ENCODE peak calls at places on chromosomes 12 and 14, in seven cellular contexts. A is Daoy; C is IMR-90; V is activated naive CD4-positive, alpha-beta T cell treated with anti-CD3 and anti-CD28 coated beads, Interleukin-2, amount 10 ng/mL, durations not matched to agents 7 days and 5 days; W is M059J; P is B cell; L is KG1. X is an unnamed sample.

GRCh38 chr14:94974893-94975292 is 182.4 kb downstream of the DICER1 start:
- DNase-seq in A (no peak), V (no peak), W (no peak), C (no peak), P (no peak), L (no peak), X (no peak)

GRCh38 chr14:64423987-64424386 is 35.8 kb downstream of the MTHFD1 start:
- DNase-seq in C (peak), W (peak), L (no peak), V (no peak), A (no peak), P (no peak), X (no peak)

GRCh38 chr12:132405742-132406251 is 76.4 kb upstream of the GALNT9 start:
- DNase-seq in C (no peak), W (no peak), L (no peak), A (no peak), P (no peak), V (no peak), X (no peak)

GRCh38 chr12:124374567-124374966 is 79.7 kb downstream of the RFLNA start:
- DNase-seq in A (no peak), P (no peak), L (no peak), C (no peak), V (no peak), W (no peak), X (no peak)

GRCh38 chr14:55152052-55152753 is 23.2 kb downstream of the LGALS3 start:
- DNase-seq in P (no peak), W (no peak), A (no peak), C (peak), L (no peak), V (no peak), X (no peak)

GRCh38 chr12:78746001-78746400 is 118.6 kb upstream of the SYT1 start:
- DNase-seq in A (no peak), P (no peak), L (no peak), W (no peak), C (no peak), V (no peak), X (peak)

GRCh38 chr12:113173081-113173698 is 12.1 kb downstream of the DDX54 start:
- DNase-seq in C (no peak), V (no peak), A (no peak), P (peak), W (no peak), L (no peak), X (no peak)

GRCh38 chr12:27555928-27556778 is 32.1 kb downstream of the PPFIBP1 start:
- DNase-seq in C (no peak), L (no peak), P (no peak), A (no peak), W (peak), V (no peak), X (no peak)

GRCh38 chr12:56749364-56749763 is 2.8 kb downstream of the PRIM1 start:
- DNase-seq in W (no peak), C (no peak), L (no peak), V (no peak), P (no peak), A (no peak), X (no peak)

GRCh38 chr14:104119119-104119699 is 19.2 kb upstream of the KIF26A start:
- DNase-seq in W (no peak), C (no peak), V (peak), L (no peak), A (no peak), P (no peak), X (peak)